ENCODE peak calls at places on chromosomes 13 and 19, in four cellular contexts. One of them, this sample, is unnamed.

GRCh38 chr19:9065457-9066014 is 21.3 kb upstream of the OR1M1 start:
- DNase-seq in amniotic stem cell: no peak
- DNase-seq in fibroblast of the conjunctiva: no peak
- DNase-seq in astrocyte of the cerebellum: no peak
- DNase-seq in this sample: no peak

GRCh38 chr13:50526771-50527567 is 316.5 kb downstream of the DLEU7 start:
- DNase-seq in amniotic stem cell: no peak
- DNase-seq in fibroblast of the conjunctiva: no peak
- DNase-seq in astrocyte of the cerebellum: no peak
- DNase-seq in this sample: no peak

GRCh38 chr13:79434578-79434977 is 28.5 kb upstream of the RBM26 start:
- DNase-seq in amniotic stem cell: peak; percentile 41
- DNase-seq in fibroblast of the conjunctiva: no peak
- DNase-seq in astrocyte of the cerebellum: no peak
- DNase-seq in this sample: peak; percentile 21

GRCh38 chr13:92103673-92104296 is 705.4 kb downstream of the GPC5 start:
- DNase-seq in amniotic stem cell: no peak
- DNase-seq in fibroblast of the conjunctiva: no peak
- DNase-seq in astrocyte of the cerebellum: no peak
- DNase-seq in this sample: no peak

GRCh38 chr19:39166571-39167391 is 30.0 kb upstream of the NCCRP1 start:
- DNase-seq in amniotic stem cell: no peak
- DNase-seq in fibroblast of the conjunctiva: no peak
- DNase-seq in astrocyte of the cerebellum: no peak
- DNase-seq in this sample: no peak

GRCh38 chr19:49555600-49556411 is 24.6 kb downstream of the NOSIP start:
- DNase-seq in amniotic stem cell: no peak
- DNase-seq in fibroblast of the conjunctiva: peak; percentile 30
- DNase-seq in astrocyte of the cerebellum: peak; percentile 9
- DNase-seq in this sample: no peak

GRCh38 chr13:44368062-44368591 is 5.5 kb upstream of the SERP2 start:
- DNase-seq in amniotic stem cell: no peak
- DNase-seq in fibroblast of the conjunctiva: peak; percentile 73
- DNase-seq in astrocyte of the cerebellum: no peak
- DNase-seq in this sample: peak; percentile 96

GRCh38 chr19:36215276-36216171 is 618 bp downstream of the ZNF146 start:
- DNase-seq in amniotic stem cell: peak; percentile 9
- DNase-seq in fibroblast of the conjunctiva: no peak
- DNase-seq in astrocyte of the cerebellum: no peak
- DNase-seq in this sample: no peak

GRCh38 chr19:44939668-44940067 is 2.4 kb upstream of the APOC4 start:
- DNase-seq in amniotic stem cell: no peak
- DNase-seq in fibroblast of the conjunctiva: no peak
- DNase-seq in astrocyte of the cerebellum: no peak
- DNase-seq in this sample: no peak

GRCh38 chr19:1854542-1855039 is 6.3 kb upstream of the REXO1 start:
- DNase-seq in amniotic stem cell: no peak
- DNase-seq in fibroblast of the conjunctiva: no peak
- DNase-seq in astrocyte of the cerebellum: no peak
- DNase-seq in this sample: no peak

GRCh38 chr13:25679154-25679553 is 307.4 kb downstream of the ATP8A2 start:
- DNase-seq in amniotic stem cell: no peak
- DNase-seq in fibroblast of the conjunctiva: no peak
- DNase-seq in astrocyte of the cerebellum: no peak
- DNase-seq in this sample: no peak

GRCh38 chr13:94119360-94119936 is 360.0 kb downstream of the DCT start:
- DNase-seq in amniotic stem cell: no peak
- DNase-seq in fibroblast of the conjunctiva: no peak
- DNase-seq in astrocyte of the cerebellum: no peak
- DNase-seq in this sample: no peak

GRCh38 chr13:49444517-49445395 is 682 bp downstream of the SETDB2 start:
- DNase-seq in amniotic stem cell: no peak
- DNase-seq in fibroblast of the conjunctiva: no peak
- DNase-seq in astrocyte of the cerebellum: no peak
- DNase-seq in this sample: no peak

GRCh38 chr19:16066611-16067104 is 9.6 kb upstream of the TPM4 start:
- DNase-seq in amniotic stem cell: no peak
- DNase-seq in fibroblast of the conjunctiva: no peak
- DNase-seq in astrocyte of the cerebellum: no peak
- DNase-seq in this sample: peak; percentile 42

GRCh38 chr13:30918662-30919405 is 12.8 kb downstream of the MEDAG start:
- DNase-seq in amniotic stem cell: no peak
- DNase-seq in fibroblast of the conjunctiva: no peak
- DNase-seq in astrocyte of the cerebellum: no peak
- DNase-seq in this sample: peak; percentile 32

GRCh38 chr13:91351123-91351522 is 3.6 kb downstream of the MIR17HG start:
- DNase-seq in amniotic stem cell: no peak
- DNase-seq in fibroblast of the conjunctiva: no peak
- DNase-seq in astrocyte of the cerebellum: no peak
- DNase-seq in this sample: no peak

GRCh38 chr13:108561152-108561551 is 68.3 kb upstream of the MYO16 start:
- DNase-seq in amniotic stem cell: no peak
- DNase-seq in fibroblast of the conjunctiva: no peak
- DNase-seq in astrocyte of the cerebellum: no peak
- DNase-seq in this sample: no peak

GRCh38 chr19:4829001-4829712 is 2.4 kb downstream of the TICAM1 start:
- DNase-seq in amniotic stem cell: no peak
- DNase-seq in fibroblast of the conjunctiva: no peak
- DNase-seq in astrocyte of the cerebellum: no peak
- DNase-seq in this sample: no peak

GRCh38 chr13:41751277-41751676 is 209.6 kb downstream of the VWA8 start:
- DNase-seq in amniotic stem cell: peak; percentile 52
- DNase-seq in fibroblast of the conjunctiva: peak; percentile 3
- DNase-seq in astrocyte of the cerebellum: peak; percentile 5
- DNase-seq in this sample: no peak

GRCh38 chr13:37944476-37945442 is 75.2 kb upstream of the TRPC4 start:
- DNase-seq in amniotic stem cell: no peak
- DNase-seq in fibroblast of the conjunctiva: no peak
- DNase-seq in astrocyte of the cerebellum: no peak
- DNase-seq in this sample: no peak

GRCh38 chr19:58582985-58583384 is 9.8 kb upstream of the MZF1 start:
- DNase-seq in amniotic stem cell: no peak
- DNase-seq in fibroblast of the conjunctiva: no peak
- DNase-seq in astrocyte of the cerebellum: no peak
- DNase-seq in this sample: no peak

GRCh38 chr13:27952931-27953670 is 16.0 kb downstream of the CDX2 start:
- DNase-seq in amniotic stem cell: no peak
- DNase-seq in fibroblast of the conjunctiva: no peak
- DNase-seq in astrocyte of the cerebellum: no peak
- DNase-seq in this sample: no peak

GRCh38 chr19:42693760-42694350 is 46.4 kb downstream of the PSG3 start:
- DNase-seq in amniotic stem cell: peak; percentile 36
- DNase-seq in fibroblast of the conjunctiva: peak; percentile 23
- DNase-seq in astrocyte of the cerebellum: peak; percentile 9
- DNase-seq in this sample: peak; percentile 11

GRCh38 chr13:31881495-31881882 is 142.2 kb downstream of the RXFP2 start:
- DNase-seq in amniotic stem cell: no peak
- DNase-seq in fibroblast of the conjunctiva: no peak
- DNase-seq in astrocyte of the cerebellum: no peak
- DNase-seq in this sample: no peak

GRCh38 chr19:10552596-10553053 is 8.9 kb downstream of the ATG4D start:
- DNase-seq in amniotic stem cell: no peak
- DNase-seq in fibroblast of the conjunctiva: no peak
- DNase-seq in astrocyte of the cerebellum: no peak
- DNase-seq in this sample: peak; percentile 20

GRCh38 chr13:46666727-46667456 is 113.9 kb downstream of the LRCH1 start:
- DNase-seq in amniotic stem cell: no peak
- DNase-seq in fibroblast of the conjunctiva: no peak
- DNase-seq in astrocyte of the cerebellum: no peak
- DNase-seq in this sample: no peak

GRCh38 chr13:71590654-71591148 is 276.3 kb downstream of the DACH1 start:
- DNase-seq in amniotic stem cell: no peak
- DNase-seq in fibroblast of the conjunctiva: no peak
- DNase-seq in astrocyte of the cerebellum: no peak
- DNase-seq in this sample: no peak

GRCh38 chr13:91031508-91031907 is 316.0 kb upstream of the MIR17HG start:
- DNase-seq in amniotic stem cell: no peak
- DNase-seq in fibroblast of the conjunctiva: no peak
- DNase-seq in astrocyte of the cerebellum: no peak
- DNase-seq in this sample: no peak

GRCh38 chr19:4454952-4455738 is 2.4 kb downstream of the UBXN6 start:
- DNase-seq in amniotic stem cell: no peak
- DNase-seq in fibroblast of the conjunctiva: peak; percentile 84
- DNase-seq in astrocyte of the cerebellum: no peak
- DNase-seq in this sample: no peak

GRCh38 chr13:79320433-79320832 is 85.6 kb downstream of the RBM26 start:
- DNase-seq in amniotic stem cell: no peak
- DNase-seq in fibroblast of the conjunctiva: no peak
- DNase-seq in astrocyte of the cerebellum: no peak
- DNase-seq in this sample: no peak

GRCh38 chr19:51272183-51272817 is 21.4 kb downstream of the SIGLECL1 start:
- DNase-seq in amniotic stem cell: no peak
- DNase-seq in fibroblast of the conjunctiva: no peak
- DNase-seq in astrocyte of the cerebellum: no peak
- DNase-seq in this sample: no peak

GRCh38 chr13:21216332-21216731 is 39.9 kb downstream of the MRPL57 start:
- DNase-seq in amniotic stem cell: no peak
- DNase-seq in fibroblast of the conjunctiva: no peak
- DNase-seq in astrocyte of the cerebellum: no peak
- DNase-seq in this sample: no peak

GRCh38 chr19:16922949-16923348 is 34.1 kb downstream of the F2RL3 start:
- DNase-seq in amniotic stem cell: no peak
- DNase-seq in fibroblast of the conjunctiva: no peak
- DNase-seq in astrocyte of the cerebellum: no peak
- DNase-seq in this sample: no peak

GRCh38 chr19:46357846-46358583 is 11.1 kb downstream of the PPP5C start:
- DNase-seq in amniotic stem cell: no peak
- DNase-seq in fibroblast of the conjunctiva: no peak
- DNase-seq in astrocyte of the cerebellum: no peak
- DNase-seq in this sample: no peak

GRCh38 chr13:32594339-32594738 is 8.1 kb downstream of the PDS5B start:
- DNase-seq in amniotic stem cell: no peak
- DNase-seq in fibroblast of the conjunctiva: no peak
- DNase-seq in astrocyte of the cerebellum: no peak
- DNase-seq in this sample: no peak

This sample was measured in HFF-Myc.